ENCODE peak calls at places on chromosomes 3 and 15, in five cellular contexts. E, Z, A, U and F are unnamed samples. For H3K4me1, the result is how much of the 10 kb centered on the place peaks cover.

GRCh38 chr15:43749690-43750345 is 3.6 kb downstream of the PDIA3 start:
- DNase-seq in E (no peak), Z (no peak), A (no peak), U (peak), F (no peak)

GRCh38 chr3:81339040-81339845 is 422.2 kb downstream of the GBE1 start:
- DNase-seq in E (no peak), Z (no peak), A (no peak), U (no peak), F (no peak)

GRCh38 chr3:514206-514605 is 317.6 kb downstream of the CHL1 start:
- DNase-seq in E (no peak), Z (no peak), A (no peak), U (no peak), F (no peak)

GRCh38 chr3:38996193-38996592 is 55.6 kb downstream of the SCN11A start:
- DNase-seq in E (no peak), Z (no peak), A (no peak), U (no peak), F (no peak)

GRCh38 chr15:70679919-70680231 is 83.5 kb downstream of the UACA start:
- DNase-seq in E (no peak), Z (no peak), A (no peak), U (no peak), F (no peak)

GRCh38 chr3:161274691-161275298 is 53.7 kb downstream of the NMD3 start:
- DNase-seq in E (no peak), Z (no peak), A (no peak), U (peak), F (peak)

GRCh38 chr3:127698264-127699097 is 25.7 kb downstream of the ABTB1 start:
- DNase-seq in E (no peak), Z (peak), A (no peak), U (no peak), F (peak)

GRCh38 chr3:23129817-23130216 is 73.3 kb upstream of the UBE2E2 start:
- DNase-seq in E (no peak), Z (no peak), A (no peak), U (no peak), F (no peak)

GRCh38 chr15:38896652-38897051 is 332.0 kb upstream of the RASGRP1 start:
- DNase-seq in E (no peak), Z (no peak), A (no peak), U (no peak), F (no peak)

GRCh38 chr3:178223876-178224275 is 312.4 kb upstream of the KCNMB2 start:
- DNase-seq in E (no peak), Z (no peak), A (no peak), U (no peak), F (no peak)

GRCh38 chr3:8784676-8785435 is 15.4 kb upstream of the OXTR start:
- DNase-seq in E (no peak), Z (no peak), A (no peak), U (no peak), F (no peak)

DNA sequence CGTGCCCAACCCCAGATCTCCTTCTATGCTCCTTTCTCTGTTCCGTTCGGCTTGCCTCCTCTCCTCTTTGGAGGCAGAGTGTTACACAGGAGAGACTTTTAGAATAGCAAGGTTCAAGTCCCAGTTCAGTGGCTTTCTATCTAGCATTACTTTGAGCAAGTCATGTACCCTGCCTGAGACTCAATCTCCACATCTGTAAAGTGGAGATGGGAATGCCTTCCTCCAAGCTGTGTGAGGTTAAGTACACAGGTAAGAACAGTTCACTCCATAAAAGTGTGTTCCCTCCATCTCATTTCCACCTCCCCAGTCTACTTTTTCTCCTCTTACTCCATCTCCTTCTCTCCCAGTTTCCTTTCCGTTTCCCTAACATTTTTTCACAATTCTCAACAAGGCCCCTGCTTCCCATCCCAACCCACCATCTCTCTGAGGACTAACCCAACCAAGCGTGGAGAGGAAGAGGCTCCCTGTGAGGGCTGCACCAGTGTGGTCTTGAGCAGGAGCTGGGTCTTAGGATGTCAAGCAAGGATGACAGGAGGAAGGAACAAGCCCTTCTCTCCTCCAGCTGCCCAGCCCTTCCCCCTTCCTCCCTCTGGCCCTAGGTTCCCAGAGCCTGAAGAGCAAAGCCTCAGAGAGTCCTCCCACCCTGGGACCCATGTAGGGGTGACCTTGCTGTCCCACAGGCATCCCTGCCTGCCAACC is 6.4 kb downstream of the ATP8B4 start:
- DNase-seq in E (no peak), Z (no peak), A (no peak), U (no peak), F (no peak)
- H3K4me3 ChIP-seq in E (peak), Z (peak), A (no peak), U (peak), F (no peak)

DNA sequence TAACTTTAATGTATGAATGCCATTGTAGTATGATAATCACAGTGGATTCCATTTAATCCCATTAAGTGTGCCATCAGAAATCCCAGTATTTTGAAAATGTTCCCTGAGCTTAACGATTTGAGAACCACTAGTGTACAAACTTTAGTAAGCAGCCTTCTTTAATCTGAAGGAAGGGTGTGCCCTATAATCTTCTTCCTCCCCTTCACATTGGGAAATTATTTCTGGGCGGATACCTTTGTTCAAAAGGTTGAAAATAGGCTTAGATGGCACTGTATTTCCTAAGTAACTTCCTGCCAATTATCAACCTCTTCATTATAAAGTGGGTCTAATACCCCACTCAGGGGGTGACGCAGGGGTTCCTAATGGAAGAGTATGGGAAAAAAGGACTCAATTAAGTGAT is 62.4 kb downstream of the GTPBP8 start:
- DNase-seq in E (no peak), Z (no peak), A (no peak), U (no peak), F (no peak)
- H3K4me1 ChIP-seq in E (under half), Z (under half), A (under half), U (under half), F (under half)

GRCh38 chr3:123449092-123449985 is 449 bp upstream of the ADCY5 start:
- DNase-seq in E (peak), Z (no peak), A (no peak), U (no peak), F (peak)
- H3K4me3 ChIP-seq in E (peak), Z (peak), A (peak), U (peak), F (no peak)

GRCh38 chr3:171650193-171650592 is 160.1 kb downstream of the PLD1 start:
- DNase-seq in E (no peak), Z (no peak), A (no peak), U (no peak), F (no peak)

GRCh38 chr3:171652932-171653331 is 157.4 kb downstream of the PLD1 start:
- DNase-seq in E (no peak), Z (no peak), A (no peak), U (no peak), F (no peak)

GRCh38 chr3:171646357-171647133 is 163.7 kb downstream of the PLD1 start:
- DNase-seq in E (peak), Z (no peak), A (no peak), U (no peak), F (no peak)

GRCh38 chr3:171648079-171648478 is 162.2 kb downstream of the PLD1 start:
- DNase-seq in E (no peak), Z (no peak), A (no peak), U (no peak), F (no peak)

DNA sequence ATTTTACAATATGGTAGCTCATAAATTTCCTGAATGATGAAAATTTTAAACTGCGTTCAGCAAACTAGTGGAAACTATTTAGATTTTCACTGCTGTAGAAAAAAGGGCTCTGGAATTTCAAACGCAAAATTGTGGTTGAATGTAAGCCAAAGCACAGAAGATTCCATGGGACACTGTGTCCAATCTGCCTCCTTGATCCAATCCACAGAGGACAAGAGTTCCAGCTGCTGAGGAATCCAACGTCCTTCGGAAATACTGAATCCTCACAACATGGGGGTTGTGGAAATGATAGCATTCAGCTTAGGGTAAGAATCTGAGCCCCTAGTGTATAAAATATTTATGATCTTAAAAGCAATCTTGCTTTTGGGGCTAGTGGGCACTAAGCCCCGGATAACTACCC is 161.0 kb downstream of the PLD1 start:
- DNase-seq in E (no peak), Z (no peak), A (no peak), U (no peak), F (no peak)
- H3K4me1 ChIP-seq in E (half or more), Z (under half), A (under half), U (under half), F (under half)

GRCh38 chr3:66538390-66538789 is 37.6 kb upstream of the LRIG1 start:
- DNase-seq in E (no peak), Z (no peak), A (no peak), U (no peak), F (no peak)
- H3K4me3 ChIP-seq in E (no peak), Z (no peak), A (no peak), U (no peak), F (no peak)